ENCODE peak calls at places on chromosome 18, in six cellular contexts. One of them, this sample, is unnamed.

GRCh38 chr18:49510393-49511115 is 23.5 kb upstream of the C18orf32 start:
- DNase-seq in activated CD8-positive, alpha-beta memory T cell treated with anti-CD3 and anti-CD28 coated beads for 1 hour: no peak
- DNase-seq in fibroblast of pulmonary artery: peak
- DNase-seq in KBM-7: peak
- DNase-seq in stimulated activated CD4-positive, alpha-beta T cell treated with anti-CD3 and anti-CD28 coated beads, Interleukin-2, amount 100 ng/mL, for 48 hours: peak
- DNase-seq in stimulated activated CD8-positive, alpha-beta memory T cell treated with anti-CD3 and anti-CD28 coated beads, Interleukin-2, amount 100 ng/mL, for 1 hour: peak
- DNase-seq in this sample: peak

GRCh38 chr18:69220529-69220928 is 180.2 kb upstream of the DOK6 start:
- DNase-seq in activated CD8-positive, alpha-beta memory T cell treated with anti-CD3 and anti-CD28 coated beads for 1 hour: no peak
- DNase-seq in fibroblast of pulmonary artery: no peak
- DNase-seq in KBM-7: no peak
- DNase-seq in stimulated activated CD4-positive, alpha-beta T cell treated with anti-CD3 and anti-CD28 coated beads, Interleukin-2, amount 100 ng/mL, for 48 hours: no peak
- DNase-seq in stimulated activated CD8-positive, alpha-beta memory T cell treated with anti-CD3 and anti-CD28 coated beads, Interleukin-2, amount 100 ng/mL, for 1 hour: no peak
- DNase-seq in this sample: no peak

GRCh38 chr18:36668349-36668748 is 160.5 kb downstream of the TPGS2 start:
- DNase-seq in activated CD8-positive, alpha-beta memory T cell treated with anti-CD3 and anti-CD28 coated beads for 1 hour: no peak
- DNase-seq in fibroblast of pulmonary artery: no peak
- DNase-seq in KBM-7: no peak
- DNase-seq in stimulated activated CD4-positive, alpha-beta T cell treated with anti-CD3 and anti-CD28 coated beads, Interleukin-2, amount 100 ng/mL, for 48 hours: no peak
- DNase-seq in stimulated activated CD8-positive, alpha-beta memory T cell treated with anti-CD3 and anti-CD28 coated beads, Interleukin-2, amount 100 ng/mL, for 1 hour: no peak
- DNase-seq in this sample: no peak

GRCh38 chr18:54386043-54386442 is 28.3 kb downstream of the C18orf54 start:
- DNase-seq in activated CD8-positive, alpha-beta memory T cell treated with anti-CD3 and anti-CD28 coated beads for 1 hour: no peak
- DNase-seq in fibroblast of pulmonary artery: no peak
- DNase-seq in KBM-7: no peak
- DNase-seq in stimulated activated CD4-positive, alpha-beta T cell treated with anti-CD3 and anti-CD28 coated beads, Interleukin-2, amount 100 ng/mL, for 48 hours: no peak
- DNase-seq in stimulated activated CD8-positive, alpha-beta memory T cell treated with anti-CD3 and anti-CD28 coated beads, Interleukin-2, amount 100 ng/mL, for 1 hour: no peak
- DNase-seq in this sample: no peak

GRCh38 chr18:12703714-12704113 is 872 bp downstream of the PSMG2 start:
- DNase-seq in activated CD8-positive, alpha-beta memory T cell treated with anti-CD3 and anti-CD28 coated beads for 1 hour: no peak
- DNase-seq in fibroblast of pulmonary artery: peak
- DNase-seq in KBM-7: peak
- DNase-seq in stimulated activated CD4-positive, alpha-beta T cell treated with anti-CD3 and anti-CD28 coated beads, Interleukin-2, amount 100 ng/mL, for 48 hours: no peak
- DNase-seq in stimulated activated CD8-positive, alpha-beta memory T cell treated with anti-CD3 and anti-CD28 coated beads, Interleukin-2, amount 100 ng/mL, for 1 hour: no peak
- DNase-seq in this sample: no peak

GRCh38 chr18:48319796-48320638 is 89.2 kb downstream of the ZBTB7C start:
- DNase-seq in activated CD8-positive, alpha-beta memory T cell treated with anti-CD3 and anti-CD28 coated beads for 1 hour: no peak
- DNase-seq in fibroblast of pulmonary artery: peak
- DNase-seq in KBM-7: no peak
- DNase-seq in stimulated activated CD4-positive, alpha-beta T cell treated with anti-CD3 and anti-CD28 coated beads, Interleukin-2, amount 100 ng/mL, for 48 hours: no peak
- DNase-seq in stimulated activated CD8-positive, alpha-beta memory T cell treated with anti-CD3 and anti-CD28 coated beads, Interleukin-2, amount 100 ng/mL, for 1 hour: no peak
- DNase-seq in this sample: no peak

GRCh38 chr18:58091099-58091611 is 47.1 kb downstream of the NEDD4L start:
- DNase-seq in activated CD8-positive, alpha-beta memory T cell treated with anti-CD3 and anti-CD28 coated beads for 1 hour: no peak
- DNase-seq in fibroblast of pulmonary artery: no peak
- DNase-seq in KBM-7: no peak
- DNase-seq in stimulated activated CD4-positive, alpha-beta T cell treated with anti-CD3 and anti-CD28 coated beads, Interleukin-2, amount 100 ng/mL, for 48 hours: no peak
- DNase-seq in stimulated activated CD8-positive, alpha-beta memory T cell treated with anti-CD3 and anti-CD28 coated beads, Interleukin-2, amount 100 ng/mL, for 1 hour: no peak
- DNase-seq in this sample: peak

GRCh38 chr18:64037812-64038414 is 68.0 kb downstream of the SERPINB8 start:
- DNase-seq in activated CD8-positive, alpha-beta memory T cell treated with anti-CD3 and anti-CD28 coated beads for 1 hour: no peak
- DNase-seq in fibroblast of pulmonary artery: peak
- DNase-seq in KBM-7: peak
- DNase-seq in stimulated activated CD4-positive, alpha-beta T cell treated with anti-CD3 and anti-CD28 coated beads, Interleukin-2, amount 100 ng/mL, for 48 hours: no peak
- DNase-seq in stimulated activated CD8-positive, alpha-beta memory T cell treated with anti-CD3 and anti-CD28 coated beads, Interleukin-2, amount 100 ng/mL, for 1 hour: no peak
- DNase-seq in this sample: no peak

GRCh38 chr18:66640431-66640830 is 36.5 kb upstream of the CDH19 start:
- DNase-seq in activated CD8-positive, alpha-beta memory T cell treated with anti-CD3 and anti-CD28 coated beads for 1 hour: no peak
- DNase-seq in fibroblast of pulmonary artery: peak
- DNase-seq in KBM-7: no peak
- DNase-seq in stimulated activated CD4-positive, alpha-beta T cell treated with anti-CD3 and anti-CD28 coated beads, Interleukin-2, amount 100 ng/mL, for 48 hours: no peak
- DNase-seq in stimulated activated CD8-positive, alpha-beta memory T cell treated with anti-CD3 and anti-CD28 coated beads, Interleukin-2, amount 100 ng/mL, for 1 hour: no peak
- DNase-seq in this sample: no peak